ENCODE peak calls at places on chromosome 19, in eight cellular contexts. G, Z, L, B, U, H, D and K are unnamed samples.

GRCh38 chr19:35268546-35269424 is at the start of gene USF2:
- DNase-seq in Z (peak), L (peak), U (peak), D (peak), H (peak), B (peak), G (peak), K (peak)

GRCh38 chr19:28633223-28634030 is 579.5 kb downstream of the UQCRFS1 start:
- DNase-seq in G (peak), H (peak), D (peak), U (peak), L (peak), Z (peak), B (peak), K (peak)

GRCh38 chr19:29667941-29668340 is 2.7 kb downstream of the PLEKHF1 start:
- DNase-seq in B (no peak), L (no peak), Z (no peak), G (peak), U (peak), D (no peak), H (no peak), K (no peak)

GRCh38 chr19:1361601-1362384 is 21.9 kb upstream of the NDUFS7 start:
- DNase-seq in H (no peak), L (no peak), D (peak), U (no peak), Z (no peak), B (peak), G (peak), K (no peak)

GRCh38 chr19:51341976-51342580 is at the start of gene VSIG10L:
- DNase-seq in D (peak), H (no peak), U (no peak), L (no peak), G (no peak), Z (no peak), B (no peak), K (no peak)

GRCh38 chr19:33428627-33429013 is 55.1 kb downstream of the CEBPG start:
- DNase-seq in Z (no peak), L (no peak), U (no peak), B (no peak), G (no peak), H (no peak), D (no peak), K (no peak)

GRCh38 chr19:4113398-4114088 is 10.4 kb downstream of the MAP2K2 start:
- DNase-seq in U (no peak), Z (no peak), B (no peak), H (no peak), D (no peak), L (no peak), G (no peak), K (no peak)

GRCh38 chr19:56133858-56134654 is 7.0 kb upstream of the ZNF444 start:
- DNase-seq in D (peak), U (no peak), B (no peak), Z (no peak), L (no peak), G (peak), H (no peak), K (no peak)

GRCh38 chr19:50000038-50000890 is 24.9 kb downstream of the VRK3 start:
- DNase-seq in D (no peak), Z (no peak), G (no peak), B (no peak), U (no peak), L (no peak), H (no peak), K (no peak)

GRCh38 chr19:23665651-23666410 is 21.2 kb downstream of the ZNF675 start:
- DNase-seq in Z (no peak), L (no peak), G (no peak), B (no peak), H (peak), U (no peak), D (no peak), K (no peak)

GRCh38 chr19:43622070-43622469 is 2.6 kb upstream of the ZNF428 start:
- DNase-seq in G (no peak), Z (no peak), L (no peak), H (no peak), D (no peak), B (no peak), U (no peak), K (no peak)

GRCh38 chr19:29502581-29502850 is 23.3 kb upstream of the VSTM2B start:
- DNase-seq in Z (no peak), H (no peak), U (no peak), D (no peak), B (no peak), G (no peak), L (no peak), K (no peak)

GRCh38 chr19:5038631-5039271 is 69.8 kb downstream of the KDM4B start:
- DNase-seq in B (peak), Z (no peak), U (peak), L (peak), G (peak), D (peak), H (peak), K (no peak)

GRCh38 chr19:3710265-3710812 is 2.2 kb downstream of the TJP3 start:
- DNase-seq in U (no peak), B (no peak), G (no peak), D (peak), L (peak), Z (peak), H (peak), K (no peak)

GRCh38 chr19:55649579-55650557 is 1.9 kb downstream of the CCDC106 start:
- DNase-seq in D (no peak), H (no peak), Z (no peak), L (no peak), B (no peak), U (no peak), G (no peak), K (no peak)

GRCh38 chr19:572891-573825 is 762 bp downstream of the BSG start:
- DNase-seq in G (peak), L (peak), U (peak), Z (peak), H (peak), D (peak), B (peak), K (peak)

GRCh38 chr19:47663435-47663910 is 49.7 kb upstream of the EHD2 start:
- DNase-seq in U (no peak), B (no peak), L (no peak), D (peak), H (no peak), Z (peak), G (peak), K (no peak)

GRCh38 chr19:12647490-12648071 is 19.0 kb downstream of the MAN2B1 start:
- DNase-seq in B (peak), G (peak), D (no peak), U (no peak), Z (peak), H (peak), L (peak), K (no peak)

GRCh38 chr19:18223860-18224524 is 2.2 kb downstream of the PDE4C start:
- DNase-seq in U (peak), Z (peak), L (peak), B (peak), H (peak), D (peak), G (no peak), K (no peak)

GRCh38 chr19:5585461-5586299 is 17.9 kb upstream of the TINCR start:
- DNase-seq in L (peak), D (no peak), B (peak), Z (no peak), U (no peak), G (no peak), H (peak), K (no peak)

GRCh38 chr19:37855098-37855497 is 51.3 kb downstream of the WDR87 start:
- DNase-seq in L (peak), Z (no peak), H (peak), D (no peak), G (peak), B (no peak), U (no peak), K (no peak)

GRCh38 chr19:50556236-50557008 is 11.8 kb downstream of the LRRC4B start:
- DNase-seq in B (peak), G (peak), D (peak), U (peak), H (peak), Z (peak), L (peak), K (peak)

GRCh38 chr19:44579663-44580365 is 33.5 kb upstream of the IGSF23 start:
- DNase-seq in D (no peak), G (no peak), B (no peak), H (no peak), U (no peak), Z (no peak), L (no peak), K (no peak)

GRCh38 chr19:49338691-49339363 is 3.6 kb downstream of the CD37 start:
- DNase-seq in G (peak), B (peak), U (peak), L (peak), Z (peak), H (peak), D (peak), K (no peak)

GRCh38 chr19:39083983-39084731 is at the start of gene ACP7:
- DNase-seq in G (peak), Z (peak), D (peak), L (peak), B (peak), H (peak), U (no peak), K (no peak)

GRCh38 chr19:10235003-10235402 is 3.9 kb upstream of the S1PR2 start:
- DNase-seq in D (no peak), L (no peak), G (no peak), H (no peak), U (peak), B (no peak), Z (no peak), K (no peak)

GRCh38 chr19:49409441-49410029 is 13.7 kb downstream of the PTH2 start:
- DNase-seq in G (no peak), B (no peak), L (no peak), D (no peak), Z (no peak), U (peak), H (no peak), K (no peak)

GRCh38 chr19:5676105-5676671 is 4.1 kb downstream of the MICOS13 start:
- DNase-seq in B (no peak), G (no peak), H (no peak), U (no peak), L (no peak), D (no peak), Z (no peak), K (peak)

GRCh38 chr19:34555447-34555846 is 73.9 kb downstream of the WTIP start:
- DNase-seq in L (no peak), G (peak), U (peak), B (peak), H (peak), Z (no peak), D (peak), K (peak)

GRCh38 chr19:6260912-6261636 is 18.7 kb downstream of the MLLT1 start:
- DNase-seq in D (peak), Z (peak), L (peak), B (peak), G (peak), H (peak), U (peak), K (no peak)

GRCh38 chr19:43634877-43635560 is 4.6 kb downstream of the CADM4 start:
- DNase-seq in Z (peak), H (peak), D (no peak), U (peak), G (peak), L (no peak), B (peak), K (no peak)

GRCh38 chr19:18099623-18099995 is 2.0 kb downstream of the MAST3 start:
- DNase-seq in L (no peak), B (no peak), U (no peak), G (no peak), D (no peak), Z (no peak), H (no peak), K (no peak)

GRCh38 chr19:54560881-54561385 is 12.7 kb upstream of the LILRA2 start:
- DNase-seq in L (no peak), G (peak), H (no peak), Z (no peak), B (no peak), D (peak), U (no peak), K (no peak)

GRCh38 chr19:21143428-21143827 is 1.6 kb downstream of the ZNF431 start:
- DNase-seq in B (no peak), G (no peak), D (no peak), U (no peak), L (no peak), H (no peak), Z (no peak), K (no peak)

GRCh38 chr19:1773173-1773572 is 19.9 kb downstream of the ONECUT3 start:
- DNase-seq in D (peak), B (no peak), G (peak), L (no peak), U (no peak), Z (no peak), H (no peak), K (no peak)

GRCh38 chr19:58054792-58055482 is 4.1 kb upstream of the ZNF135 start:
- DNase-seq in L (no peak), B (peak), Z (no peak), U (no peak), D (no peak), G (peak), H (peak), K (no peak)

GRCh38 chr19:35557539-35558399 is 5.7 kb downstream of the ATP4A start:
- DNase-seq in G (peak), B (peak), Z (peak), H (peak), L (peak), D (no peak), U (peak), K (no peak)

GRCh38 chr19:49932731-49933131 is 3.4 kb upstream of the NUP62 start:
- DNase-seq in G (no peak), Z (no peak), L (no peak), U (no peak), B (no peak), D (no peak), H (no peak), K (no peak)

GRCh38 chr19:40612831-40613668 is 11.9 kb downstream of the LTBP4 start:
- DNase-seq in B (peak), G (peak), H (peak), U (peak), D (no peak), Z (peak), L (peak), K (peak)
- TF ChIP-seq EZH2phosphoT487 in B (no peak), G (no peak), H (no peak), U (no peak), D (no peak), Z (no peak), L (no peak), K (no peak)

GRCh38 chr19:8578642-8579265 is 1.5 kb upstream of the MYO1F start:
- DNase-seq in U (peak), B (peak), G (peak), L (peak), H (peak), D (peak), Z (peak), K (peak)

GRCh38 chr19:8575467-8575997 is 1.7 kb downstream of the MYO1F start:
- DNase-seq in D (peak), U (no peak), L (no peak), H (peak), G (peak), Z (no peak), B (no peak), K (peak)

GRCh38 chr19:8577247-8577646 is at the start of gene MYO1F:
- DNase-seq in G (no peak), Z (no peak), L (no peak), B (no peak), D (no peak), H (no peak), U (peak), K (no peak)

GRCh38 chr19:8576273-8576993 is 809 bp downstream of the MYO1F start:
- DNase-seq in Z (no peak), D (peak), G (no peak), B (no peak), H (no peak), L (no peak), U (no peak), K (no peak)

GRCh38 chr19:8577741-8578140 is 499 bp upstream of the MYO1F start:
- DNase-seq in Z (no peak), B (no peak), D (no peak), G (no peak), H (no peak), L (no peak), U (no peak), K (no peak)
- H3K4me3 ChIP-seq in Z (no peak), B (no peak), D (no peak), G (no peak), H (no peak), L (no peak), U (peak), K (no peak)

DNA sequence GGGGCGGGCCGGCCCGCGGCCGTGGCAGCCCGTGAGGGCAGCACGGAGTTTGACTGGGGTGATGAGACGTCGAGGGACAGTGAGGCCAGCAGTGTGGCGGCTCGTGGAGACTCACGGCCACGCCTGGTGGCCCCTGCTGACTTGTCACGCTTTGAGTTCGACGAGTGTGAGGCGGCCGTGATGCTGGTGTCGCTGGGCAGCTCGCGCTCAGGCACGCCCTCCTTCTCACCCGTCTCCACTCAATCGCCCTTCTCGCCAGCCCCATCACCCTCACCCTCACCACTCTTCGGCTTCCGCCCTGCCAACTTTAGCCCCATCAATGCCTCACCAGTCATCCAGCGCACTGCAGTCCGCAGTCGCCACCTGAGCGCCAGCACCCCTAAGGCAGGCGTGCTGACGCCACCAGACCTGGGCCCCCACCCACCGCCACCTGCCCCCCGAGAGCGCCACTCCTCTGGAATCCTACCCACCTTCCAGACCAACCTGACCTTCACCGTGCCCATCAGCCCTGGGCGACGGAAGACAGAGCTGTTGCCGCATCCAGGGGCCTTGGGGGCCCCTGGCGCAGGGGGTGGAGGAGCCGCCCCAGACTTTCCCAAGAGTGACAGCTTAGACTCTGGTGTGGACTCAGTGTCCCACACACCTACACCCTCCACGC is 4.5 kb downstream of the CIC start:
- DNase-seq in H (no peak), U (no peak), L (no peak), D (no peak), B (no peak), G (no peak), Z (peak), K (no peak)
- TF ChIP-seq EZH2phosphoT487 in H (no peak), U (no peak), L (no peak), D (no peak), B (no peak), G (no peak), Z (no peak), K (no peak)

DNA sequence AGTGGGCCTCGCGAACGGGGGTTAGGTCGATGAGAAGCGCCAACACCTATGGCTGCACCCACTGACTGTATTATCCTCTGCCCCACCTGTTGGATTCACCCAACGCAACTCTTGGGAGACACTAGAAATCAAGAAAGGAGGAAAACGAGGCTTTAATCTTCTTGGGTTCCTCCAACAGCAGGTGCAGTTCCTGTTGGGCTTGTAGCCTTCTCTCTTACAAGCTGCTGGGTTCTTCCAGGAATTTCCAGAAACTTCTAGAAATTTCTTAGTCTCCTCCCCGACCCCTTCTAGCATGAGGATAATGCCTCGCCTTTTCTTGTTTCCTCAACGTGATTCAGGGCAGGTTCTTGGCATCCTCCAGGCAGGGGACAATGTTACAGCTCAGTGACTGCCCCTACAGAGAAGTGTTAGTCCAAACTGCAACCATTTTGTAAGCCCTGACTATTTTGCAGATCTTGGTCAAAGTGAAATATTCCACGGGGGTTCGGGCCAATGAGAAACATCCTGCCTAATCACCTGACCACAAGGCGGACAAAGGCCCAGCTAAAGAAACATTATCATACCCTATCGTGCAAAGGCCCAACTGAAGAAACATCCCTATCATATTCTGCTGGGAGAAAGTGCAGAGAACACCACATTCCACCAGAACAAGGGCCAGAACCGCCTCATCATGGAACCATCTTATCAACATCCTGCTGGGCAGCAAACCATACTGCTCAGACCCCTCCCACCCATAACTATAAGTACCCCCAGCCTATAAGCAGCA is 598 bp upstream of the PNMA8A start:
- DNase-seq in G (no peak), H (no peak), B (no peak), L (no peak), D (no peak), Z (no peak), U (no peak), K (no peak)
- H3K4me3 ChIP-seq in G (peak), H (peak), B (peak), L (peak), D (no peak), Z (peak), U (no peak), K (no peak)

GRCh38 chr19:14562660-14563589 is 8.9 kb downstream of the NDUFB7 start:
- DNase-seq in B (peak), D (no peak), L (peak), H (peak), Z (no peak), G (no peak), U (no peak), K (no peak)
- TF ChIP-seq EZH2phosphoT487 in B (no peak), D (no peak), L (no peak), H (no peak), Z (no peak), G (no peak), U (no peak), K (no peak)

GRCh38 chr19:11482384-11483050 is 1.7 kb upstream of the ELAVL3 start:
- DNase-seq in Z (peak), L (peak), U (peak), H (peak), B (peak), D (peak), G (peak), K (peak)
- H3K4me3 ChIP-seq in Z (peak), L (peak), U (peak), H (peak), B (peak), D (peak), G (peak), K (peak)

GRCh38 chr19:30682576-30683536 is 310.7 kb downstream of the ZNF536 start:
- DNase-seq in D (peak), Z (peak), L (peak), B (peak), U (peak), G (peak), H (peak), K (peak)
- TF ChIP-seq EZH2phosphoT487 in D (no peak), Z (no peak), L (no peak), B (no peak), U (no peak), G (no peak), H (no peak), K (no peak)